ENCODE peak calls at places on chromosomes 13 and 19, in nine cellular contexts. One of them, this sample, is unnamed.

GRCh38 chr13:44004881-44005280 is 125.2 kb downstream of the LACC1 start:
- DNase-seq in heart left ventricle: no peak
- DNase-seq in stimulated activated CD8-positive, alpha-beta memory T cell treated with anti-CD3 and anti-CD28 coated beads, Interleukin-12 subunit alpha, Interleukin-12 subunit beta, amount 100 ng/mL, for 1 hour: no peak
- DNase-seq in activated CD4-positive, alpha-beta memory T cell treated with anti-CD3 and anti-CD28 coated beads, Interleukin-2, amount 10 ng/mL, durations not matched to agents 7 days and 5 days: no peak
- DNase-seq in PC-9: no peak
- DNase-seq in neural crest cell: no peak
- DNase-seq in BJ: no peak
- DNase-seq in fibroblast of pulmonary artery: peak; percentile 57
- DNase-seq in cardiac muscle cell: peak; percentile 56
- DNase-seq in this sample: no peak

GRCh38 chr19:991174-991931 is 7.2 kb downstream of the WDR18 start:
- DNase-seq in neural crest cell: no peak
- DNase-seq in heart left ventricle: no peak
- DNase-seq in activated CD4-positive, alpha-beta memory T cell treated with anti-CD3 and anti-CD28 coated beads, Interleukin-2, amount 10 ng/mL, durations not matched to agents 7 days and 5 days: peak; percentile 66
- DNase-seq in PC-9: no peak
- DNase-seq in stimulated activated CD8-positive, alpha-beta memory T cell treated with anti-CD3 and anti-CD28 coated beads, Interleukin-12 subunit alpha, Interleukin-12 subunit beta, amount 100 ng/mL, for 1 hour: peak; percentile 23
- DNase-seq in fibroblast of pulmonary artery: peak; percentile 53
- DNase-seq in cardiac muscle cell: peak; percentile 54
- DNase-seq in BJ: no peak
- DNase-seq in this sample: no peak

GRCh38 chr19:1109032-1109541 is 5.3 kb downstream of the GPX4 start:
- DNase-seq in cardiac muscle cell: no peak
- DNase-seq in activated CD4-positive, alpha-beta memory T cell treated with anti-CD3 and anti-CD28 coated beads, Interleukin-2, amount 10 ng/mL, durations not matched to agents 7 days and 5 days: no peak
- DNase-seq in stimulated activated CD8-positive, alpha-beta memory T cell treated with anti-CD3 and anti-CD28 coated beads, Interleukin-12 subunit alpha, Interleukin-12 subunit beta, amount 100 ng/mL, for 1 hour: no peak
- DNase-seq in fibroblast of pulmonary artery: no peak
- DNase-seq in neural crest cell: no peak
- DNase-seq in PC-9: no peak
- DNase-seq in BJ: no peak
- DNase-seq in heart left ventricle: no peak
- DNase-seq in this sample: no peak

GRCh38 chr13:46124967-46125933 is 20.4 kb upstream of the CPB2 start:
- DNase-seq in cardiac muscle cell: no peak
- DNase-seq in neural crest cell: no peak
- DNase-seq in heart left ventricle: no peak
- DNase-seq in PC-9: no peak
- DNase-seq in activated CD4-positive, alpha-beta memory T cell treated with anti-CD3 and anti-CD28 coated beads, Interleukin-2, amount 10 ng/mL, durations not matched to agents 7 days and 5 days: no peak
- DNase-seq in BJ: no peak
- DNase-seq in stimulated activated CD8-positive, alpha-beta memory T cell treated with anti-CD3 and anti-CD28 coated beads, Interleukin-12 subunit alpha, Interleukin-12 subunit beta, amount 100 ng/mL, for 1 hour: no peak
- DNase-seq in fibroblast of pulmonary artery: no peak
- DNase-seq in this sample: peak; percentile 47

GRCh38 chr19:3249408-3249807 is 24.9 kb downstream of the CELF5 start:
- DNase-seq in PC-9: peak; percentile 40
- DNase-seq in cardiac muscle cell: no peak
- DNase-seq in stimulated activated CD8-positive, alpha-beta memory T cell treated with anti-CD3 and anti-CD28 coated beads, Interleukin-12 subunit alpha, Interleukin-12 subunit beta, amount 100 ng/mL, for 1 hour: no peak
- DNase-seq in fibroblast of pulmonary artery: no peak
- DNase-seq in heart left ventricle: no peak
- DNase-seq in activated CD4-positive, alpha-beta memory T cell treated with anti-CD3 and anti-CD28 coated beads, Interleukin-2, amount 10 ng/mL, durations not matched to agents 7 days and 5 days: no peak
- DNase-seq in BJ: no peak
- DNase-seq in neural crest cell: no peak
- DNase-seq in this sample: no peak

GRCh38 chr13:100544866-100545683 is 43.5 kb downstream of the GGACT start:
- DNase-seq in activated CD4-positive, alpha-beta memory T cell treated with anti-CD3 and anti-CD28 coated beads, Interleukin-2, amount 10 ng/mL, durations not matched to agents 7 days and 5 days: no peak
- DNase-seq in fibroblast of pulmonary artery: no peak
- DNase-seq in heart left ventricle: peak; percentile 26
- DNase-seq in cardiac muscle cell: no peak
- DNase-seq in neural crest cell: no peak
- DNase-seq in BJ: no peak
- DNase-seq in PC-9: no peak
- DNase-seq in stimulated activated CD8-positive, alpha-beta memory T cell treated with anti-CD3 and anti-CD28 coated beads, Interleukin-12 subunit alpha, Interleukin-12 subunit beta, amount 100 ng/mL, for 1 hour: no peak
- DNase-seq in this sample: no peak

GRCh38 chr19:18848860-18849661 is 17.3 kb downstream of the UPF1 start:
- DNase-seq in BJ: no peak
- DNase-seq in stimulated activated CD8-positive, alpha-beta memory T cell treated with anti-CD3 and anti-CD28 coated beads, Interleukin-12 subunit alpha, Interleukin-12 subunit beta, amount 100 ng/mL, for 1 hour: no peak
- DNase-seq in activated CD4-positive, alpha-beta memory T cell treated with anti-CD3 and anti-CD28 coated beads, Interleukin-2, amount 10 ng/mL, durations not matched to agents 7 days and 5 days: no peak
- DNase-seq in PC-9: no peak
- DNase-seq in neural crest cell: no peak
- DNase-seq in cardiac muscle cell: peak; percentile 82
- DNase-seq in heart left ventricle: peak; percentile 82
- DNase-seq in fibroblast of pulmonary artery: peak; percentile 80
- DNase-seq in this sample: no peak

GRCh38 chr13:78520425-78520824 is 82.9 kb downstream of the POU4F1 start:
- DNase-seq in neural crest cell: no peak
- DNase-seq in activated CD4-positive, alpha-beta memory T cell treated with anti-CD3 and anti-CD28 coated beads, Interleukin-2, amount 10 ng/mL, durations not matched to agents 7 days and 5 days: no peak
- DNase-seq in BJ: no peak
- DNase-seq in cardiac muscle cell: no peak
- DNase-seq in stimulated activated CD8-positive, alpha-beta memory T cell treated with anti-CD3 and anti-CD28 coated beads, Interleukin-12 subunit alpha, Interleukin-12 subunit beta, amount 100 ng/mL, for 1 hour: no peak
- DNase-seq in PC-9: no peak
- DNase-seq in fibroblast of pulmonary artery: no peak
- DNase-seq in heart left ventricle: no peak
- DNase-seq in this sample: no peak

GRCh38 chr19:43498233-43498830 is 6.2 kb downstream of the PHLDB3 start:
- DNase-seq in stimulated activated CD8-positive, alpha-beta memory T cell treated with anti-CD3 and anti-CD28 coated beads, Interleukin-12 subunit alpha, Interleukin-12 subunit beta, amount 100 ng/mL, for 1 hour: no peak
- DNase-seq in cardiac muscle cell: no peak
- DNase-seq in BJ: no peak
- DNase-seq in neural crest cell: no peak
- DNase-seq in fibroblast of pulmonary artery: no peak
- DNase-seq in PC-9: no peak
- DNase-seq in heart left ventricle: peak; percentile 46
- DNase-seq in activated CD4-positive, alpha-beta memory T cell treated with anti-CD3 and anti-CD28 coated beads, Interleukin-2, amount 10 ng/mL, durations not matched to agents 7 days and 5 days: no peak
- DNase-seq in this sample: no peak

GRCh38 chr13:110121312-110122083 is 185.5 kb downstream of the COL4A1 start:
- DNase-seq in neural crest cell: no peak
- DNase-seq in heart left ventricle: no peak
- DNase-seq in fibroblast of pulmonary artery: no peak
- DNase-seq in cardiac muscle cell: no peak
- DNase-seq in PC-9: no peak
- DNase-seq in stimulated activated CD8-positive, alpha-beta memory T cell treated with anti-CD3 and anti-CD28 coated beads, Interleukin-12 subunit alpha, Interleukin-12 subunit beta, amount 100 ng/mL, for 1 hour: no peak
- DNase-seq in activated CD4-positive, alpha-beta memory T cell treated with anti-CD3 and anti-CD28 coated beads, Interleukin-2, amount 10 ng/mL, durations not matched to agents 7 days and 5 days: no peak
- DNase-seq in BJ: no peak
- DNase-seq in this sample: no peak

GRCh38 chr13:24684600-24684998 is 4.4 kb downstream of the ATP12A start:
- DNase-seq in fibroblast of pulmonary artery: no peak
- DNase-seq in stimulated activated CD8-positive, alpha-beta memory T cell treated with anti-CD3 and anti-CD28 coated beads, Interleukin-12 subunit alpha, Interleukin-12 subunit beta, amount 100 ng/mL, for 1 hour: no peak
- DNase-seq in heart left ventricle: no peak
- DNase-seq in PC-9: no peak
- DNase-seq in BJ: no peak
- DNase-seq in neural crest cell: no peak
- DNase-seq in cardiac muscle cell: peak; percentile 49
- DNase-seq in activated CD4-positive, alpha-beta memory T cell treated with anti-CD3 and anti-CD28 coated beads, Interleukin-2, amount 10 ng/mL, durations not matched to agents 7 days and 5 days: peak; percentile 24
- DNase-seq in this sample: peak; percentile 42